ENCODE peak calls at places on chromosomes 5 and 9, in five cellular contexts. A, Z, I, C and F are unnamed samples.
A peak's percentile ranks its signal among the peaks of the same experiment; 100 is the strongest.

GRCh38 chr9:38388283-38389223 is 3.9 kb upstream of the ALDH1B1 start:
- DNase-seq in I (peak; percentile 43), C (peak; percentile 71), A (peak; percentile 70), Z (no peak), F (no peak)

GRCh38 chr9:2043881-2044462 is 28.8 kb downstream of the SMARCA2 start:
- DNase-seq in C (no peak), I (no peak), A (no peak), Z (no peak), F (no peak)

GRCh38 chr5:119072496-119072895 is 1.6 kb downstream of the DMXL1 start:
- DNase-seq in A (no peak), I (no peak), Z (no peak), C (no peak), F (no peak)

GRCh38 chr9:15250013-15250412 is 57.0 kb downstream of the TTC39B start:
- DNase-seq in Z (no peak), A (no peak), I (no peak), C (no peak), F (no peak)

GRCh38 chr5:40221255-40221654 is 458.5 kb upstream of the PTGER4 start:
- DNase-seq in Z (no peak), I (no peak), A (no peak), C (no peak), F (no peak)

GRCh38 chr5:178120661-178121357 is 7.5 kb downstream of the N4BP3 start:
- DNase-seq in C (peak; percentile 44), A (peak; percentile 65), I (no peak), Z (peak; percentile 91), F (no peak)

GRCh38 chr9:96856363-96857286 is 2.3 kb upstream of the ZNF782 start:
- DNase-seq in A (peak; percentile 73), C (peak; percentile 65), Z (peak; percentile 83), I (peak; percentile 25), F (peak; percentile 40)

GRCh38 chr5:57862471-57863282 is 380.1 kb upstream of the ACTBL2 start:
- DNase-seq in C (peak; percentile 93), A (peak; percentile 63), Z (no peak), I (no peak), F (peak; percentile 95)

GRCh38 chr5:59354811-59355210 is 538.7 kb downstream of the PDE4D start:
- DNase-seq in Z (no peak), I (no peak), C (no peak), A (no peak), F (no peak)

GRCh38 chr9:132250324-132251262 is 88.7 kb downstream of the NTNG2 start:
- DNase-seq in Z (peak; percentile 68), I (no peak), C (no peak), A (no peak), F (no peak)

GRCh38 chr5:122534829-122535228 is 222.8 kb downstream of the SNCAIP start:
- DNase-seq in I (no peak), A (no peak), Z (no peak), C (no peak), F (no peak)

GRCh38 chr5:122533825-122534224 is 221.8 kb downstream of the SNCAIP start:
- DNase-seq in Z (no peak), A (no peak), C (no peak), I (no peak), F (no peak)

DNA sequence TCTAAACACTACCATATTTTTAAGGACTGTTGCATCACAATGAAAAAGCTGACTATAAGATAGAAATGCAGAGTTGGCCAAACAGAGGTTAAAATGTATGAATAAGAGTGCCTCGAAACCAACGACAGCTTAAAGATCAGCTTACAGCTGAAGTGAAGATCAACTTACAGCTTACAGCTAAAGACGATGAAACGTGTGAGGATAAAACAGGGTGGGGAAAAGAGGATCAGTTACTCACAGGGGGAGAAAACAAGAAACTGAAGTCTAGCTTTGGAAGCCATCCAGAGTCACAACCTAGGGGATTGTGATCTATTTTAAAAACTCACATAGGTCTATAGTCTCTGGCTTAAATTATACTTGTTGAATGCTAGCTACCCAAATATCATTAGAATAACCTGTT is 220.0 kb downstream of the SNCAIP start:
- DNase-seq in I (no peak), C (no peak), Z (no peak), A (no peak), F (no peak)
- H3K4me3 ChIP-seq in I (no peak overlapping the region), C (no peak overlapping the region), Z (no peak overlapping the region), A (no peak overlapping the region), F (no peak overlapping the region)

GRCh38 chr5:136446565-136446964 is 81.2 kb upstream of the TRPC7 start:
- DNase-seq in C (no peak), Z (no peak), I (no peak), A (no peak), F (no peak)
- TF ChIP-seq CTCF in C (no peak), Z (no peak), I (no peak), A (no peak), F (no peak)

GRCh38 chr5:400282-401215 is 42.4 kb upstream of the EXOC3 start:
- DNase-seq in Z (peak; percentile 64), I (no peak), C (peak; percentile 99), A (peak; percentile 73), F (peak; percentile 84)
- H3K4me3 ChIP-seq in Z (no peak overlapping the region), I (peak overlapping the region; percentile 34), C (peak overlapping the region; percentile 47), A (peak overlapping the region; percentile 36), F (peak overlapping the region; percentile 45)

GRCh38 chr9:129569506-129570449 is 51.1 kb downstream of the C9orf50 start:
- DNase-seq in A (peak; percentile 50), Z (no peak), C (peak; percentile 44), I (no peak), F (no peak)
- TF ChIP-seq CTCF in A (peak; percentile 44), Z (no peak), C (peak; percentile 47), I (peak; percentile 45), F (peak; percentile 52)

DNA sequence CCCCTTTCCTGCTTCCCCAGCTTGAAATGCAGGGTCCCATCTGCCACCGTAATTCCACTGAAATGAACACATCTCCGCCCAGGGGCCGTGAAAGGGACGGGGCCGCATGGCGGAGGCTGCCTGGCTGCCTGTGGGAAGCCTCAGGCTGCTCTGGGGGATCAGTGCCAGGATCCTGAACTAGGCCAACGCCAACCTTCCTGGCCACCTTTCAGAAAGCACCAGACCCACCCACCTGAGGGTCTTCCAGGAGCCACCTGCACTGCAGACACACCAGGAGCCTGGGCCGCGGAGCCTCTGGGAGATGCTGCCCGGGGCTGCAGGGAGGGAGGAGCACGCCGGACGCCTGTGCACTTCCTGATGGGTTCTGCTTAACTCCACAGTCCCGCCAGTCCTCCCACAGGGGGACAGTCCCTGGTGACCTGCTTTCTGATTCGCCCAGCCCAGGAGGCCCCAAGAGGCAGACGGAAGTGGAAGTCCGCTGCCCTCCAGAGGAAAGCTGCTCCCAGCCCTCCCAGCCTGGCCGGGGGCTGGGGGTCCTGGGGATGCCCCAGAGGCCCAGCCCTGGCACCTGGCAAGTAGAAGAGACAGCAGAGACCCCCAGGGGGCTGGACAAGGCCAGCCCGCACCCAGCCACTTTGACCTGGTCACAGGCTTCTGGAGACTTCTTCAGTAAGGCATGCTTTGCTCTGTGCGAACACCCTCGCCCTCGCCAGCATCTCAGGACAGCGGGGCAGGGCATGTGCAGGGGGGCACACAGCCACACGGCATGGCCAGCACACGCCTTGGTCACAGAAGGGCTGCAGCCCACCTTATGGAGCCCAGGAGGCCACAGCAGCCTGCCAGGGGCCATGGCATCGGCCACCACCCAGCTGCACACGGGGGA is at the start of gene CARD9:
- DNase-seq in I (peak; percentile 53), C (no peak), Z (peak; percentile 89), A (no peak), F (no peak)
- H3K4me3 ChIP-seq in I (peak within 1 kb of the TSS; percentile 32), C (peak within 1 kb of the TSS; percentile 31), Z (peak within 1 kb of the TSS; percentile 21), A (no peak within 1 kb of the TSS), F (no peak within 1 kb of the TSS)

GRCh38 chr9:16496908-16497307 is 373.6 kb downstream of the BNC2 start:
- DNase-seq in I (no peak), C (no peak), Z (no peak), A (no peak), F (no peak)
- TF ChIP-seq CTCF in I (no peak), C (no peak), Z (no peak), A (no peak), F (no peak)

GRCh38 chr9:24518545-24518944 is 27.2 kb downstream of the IZUMO3 start:
- DNase-seq in I (no peak), Z (no peak), A (no peak), C (no peak), F (no peak)
- H3K4me3 ChIP-seq in I (no peak overlapping the region), Z (no peak overlapping the region), A (no peak overlapping the region), C (no peak overlapping the region), F (no peak overlapping the region)